ENCODE peak calls at places on chromosome 14, in nine cellular contexts. P is heart right ventricle, H is GM13977, D is HFF-Myc, Z is AG10803, K is HFFc6, N is lower lobe of right lung, J is fibroblast of pulmonary artery, I is kidney. M is an unnamed sample.

GRCh38 chr14:20343855-20344205 is 395 bp downstream of the PARP2 start:
- DNase-seq in D (no peak), H (no peak), N (no peak), P (no peak), J (peak), Z (peak), I (no peak), K (peak), M (no peak)

GRCh38 chr14:99122521-99123125 is 149.4 kb downstream of the BCL11B start:
- DNase-seq in N (no peak), K (no peak), P (peak), I (no peak), J (no peak), H (no peak), D (no peak), Z (no peak), M (peak)

GRCh38 chr14:50741571-50741970 is 73.5 kb upstream of the SAV1 start:
- DNase-seq in N (no peak), D (peak), K (peak), H (no peak), J (peak), Z (no peak), I (no peak), P (no peak), M (no peak)

GRCh38 chr14:67166450-67166853 is 22.8 kb upstream of the GARIN2 start:
- DNase-seq in H (peak), D (peak), Z (peak), K (peak), P (peak), N (no peak), I (no peak), J (peak), M (no peak)

GRCh38 chr14:47227051-47227600 is 448.3 kb downstream of the MDGA2 start:
- DNase-seq in J (peak), N (no peak), K (no peak), P (no peak), D (no peak), Z (no peak), I (no peak), H (no peak), M (no peak)

GRCh38 chr14:99427632-99428315 is 52.9 kb downstream of the SETD3 start:
- DNase-seq in Z (peak), N (no peak), D (peak), H (no peak), K (peak), I (no peak), J (peak), P (no peak), M (no peak)

GRCh38 chr14:77488558-77488957 is 10.1 kb downstream of the ISM2 start:
- DNase-seq in D (no peak), Z (no peak), N (no peak), J (no peak), K (no peak), P (no peak), I (no peak), H (no peak), M (no peak)

GRCh38 chr14:32693114-32693513 is 245.6 kb upstream of the NPAS3 start:
- DNase-seq in I (no peak), P (no peak), J (peak), K (no peak), Z (peak), N (no peak), H (no peak), D (no peak), M (no peak)

GRCh38 chr14:91258021-91258618 is 13.6 kb upstream of the GPR68 start:
- DNase-seq in Z (peak), I (no peak), J (peak), N (no peak), D (no peak), H (no peak), P (no peak), K (no peak), M (no peak)

GRCh38 chr14:78152246-78153068 is 17.7 kb upstream of the NRXN3 start:
- DNase-seq in N (no peak), D (no peak), Z (no peak), P (no peak), I (no peak), K (no peak), H (no peak), J (no peak), M (no peak)

GRCh38 chr14:96205059-96205993 is 687 bp downstream of the BDKRB2 start:
- DNase-seq in N (no peak), J (no peak), I (peak), P (no peak), H (no peak), Z (no peak), D (no peak), K (no peak), M (no peak)

GRCh38 chr14:92258934-92259333 is 64.0 kb upstream of the SLC24A4 start:
- DNase-seq in K (no peak), P (no peak), N (no peak), Z (no peak), I (no peak), D (no peak), J (no peak), H (no peak), M (no peak)

GRCh38 chr14:61472025-61472672 is 150.8 kb downstream of the PRKCH start:
- DNase-seq in Z (peak), N (no peak), I (no peak), P (peak), D (peak), H (no peak), K (peak), J (peak), M (no peak)

GRCh38 chr14:46490150-46490769 is 161.3 kb downstream of the RPL10L start:
- DNase-seq in I (no peak), N (no peak), J (no peak), Z (no peak), P (no peak), K (no peak), D (no peak), H (peak), M (no peak)

GRCh38 chr14:29637406-29637805 is 290.2 kb downstream of the PRKD1 start:
- DNase-seq in P (peak), I (no peak), Z (peak), H (no peak), K (peak), D (no peak), J (peak), N (no peak), M (no peak)

GRCh38 chr14:34750670-34751069 is 36.3 kb upstream of the CFL2 start:
- DNase-seq in H (no peak), I (no peak), D (no peak), Z (peak), J (peak), N (no peak), P (no peak), K (peak), M (no peak)

GRCh38 chr14:100314724-100315123 is 8.4 kb upstream of the SLC25A47 start:
- DNase-seq in P (no peak), Z (no peak), K (no peak), D (no peak), H (no peak), J (no peak), I (no peak), N (no peak), M (no peak)

GRCh38 chr14:62156052-62156451 is 393.8 kb downstream of the SNAPC1 start:
- DNase-seq in K (no peak), Z (no peak), N (no peak), D (no peak), J (no peak), P (no peak), H (no peak), I (no peak), M (no peak)

GRCh38 chr14:78232666-78233065 is 62.5 kb downstream of the NRXN3 start:
- DNase-seq in D (no peak), J (no peak), Z (no peak), N (no peak), K (no peak), H (no peak), P (no peak), I (no peak), M (no peak)

GRCh38 chr14:51442513-51443175 is 202.6 kb downstream of the TMX1 start:
- DNase-seq in N (no peak), K (peak), D (peak), I (no peak), J (peak), P (no peak), Z (peak), H (no peak), M (no peak)

GRCh38 chr14:45150386-45150890 is 14.7 kb downstream of the FANCM start:
- DNase-seq in D (no peak), P (no peak), H (no peak), Z (no peak), I (no peak), N (no peak), K (no peak), J (no peak), M (no peak)

GRCh38 chr14:26896447-26896846 is 298.6 kb upstream of the NOVA1 start:
- DNase-seq in H (no peak), P (peak), K (no peak), Z (peak), D (peak), I (no peak), J (peak), N (no peak), M (no peak)

GRCh38 chr14:94970937-94971730 is 186.2 kb downstream of the DICER1 start:
- DNase-seq in N (no peak), P (no peak), D (no peak), J (no peak), I (no peak), K (no peak), H (no peak), Z (peak), M (peak)

GRCh38 chr14:80602931-80603330 is 338.6 kb downstream of the CEP128 start:
- DNase-seq in P (no peak), J (no peak), D (no peak), Z (no peak), N (no peak), H (no peak), I (no peak), K (no peak), M (no peak)

GRCh38 chr14:61537567-61538463 is 157.5 kb upstream of the HIF1A start:
- DNase-seq in I (no peak), H (peak), K (peak), P (no peak), Z (peak), N (no peak), D (no peak), J (peak), M (no peak)

GRCh38 chr14:56027421-56027820 is 90.8 kb upstream of the PELI2 start:
- DNase-seq in K (no peak), H (no peak), J (no peak), N (no peak), D (no peak), Z (no peak), P (no peak), I (no peak), M (no peak)

GRCh38 chr14:99253890-99254289 is 18.1 kb downstream of the BCL11B start:
- DNase-seq in I (no peak), P (no peak), K (no peak), D (no peak), N (no peak), J (no peak), H (no peak), Z (no peak), M (no peak)

DNA sequence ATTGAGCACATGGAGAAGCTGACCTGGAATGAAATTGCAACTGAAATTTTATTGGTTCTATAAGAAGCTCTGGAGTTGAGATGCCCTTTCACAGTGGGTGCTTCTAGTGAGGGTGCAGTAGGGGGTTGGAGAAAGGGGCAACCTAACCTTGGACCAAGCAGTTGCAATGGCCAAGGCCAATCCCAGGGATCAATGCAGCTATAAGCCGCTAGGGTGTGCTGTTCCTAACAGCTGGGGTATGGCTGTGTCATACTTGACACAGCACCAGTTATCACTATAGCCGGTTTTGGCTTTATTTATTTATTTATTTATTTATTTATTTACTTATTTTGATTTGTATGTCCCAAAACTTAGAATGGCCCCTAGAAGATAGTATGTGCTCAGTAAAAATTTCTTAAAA is 505.9 kb downstream of the FLRT2 start:
- DNase-seq in D (no peak), P (no peak), Z (peak), I (no peak), H (peak), N (no peak), K (peak), J (peak), M (no peak)
- TF ChIP-seq CTCF in D (peak), P (no peak), Z (peak), I (no peak), H (peak), N (peak), K (peak), J (peak), M (peak)

GRCh38 chr14:103574707-103575285 is 12.0 kb downstream of the COA8 start:
- DNase-seq in K (no peak), J (no peak), N (no peak), H (no peak), Z (no peak), P (no peak), I (peak), D (no peak), M (no peak)
- TF ChIP-seq CTCF in K (no peak), J (no peak), N (no peak), H (no peak), Z (no peak), P (no peak), I (no peak), D (no peak), M (no peak)

GRCh38 chr14:74299061-74299545 is 3.6 kb downstream of the ABCD4 start:
- DNase-seq in J (peak), K (no peak), D (no peak), P (peak), I (peak), Z (peak), N (no peak), H (no peak), M (no peak)

GRCh38 chr14:74302634-74303569 is at the start of gene ABCD4:
- DNase-seq in P (peak), N (peak), J (peak), Z (peak), D (peak), H (peak), I (peak), K (peak), M (peak)

GRCh38 chr14:74301594-74302159 is 1.1 kb downstream of the ABCD4 start:
- DNase-seq in N (no peak), P (no peak), Z (no peak), D (no peak), J (no peak), I (peak), K (no peak), H (no peak), M (no peak)

DNA sequence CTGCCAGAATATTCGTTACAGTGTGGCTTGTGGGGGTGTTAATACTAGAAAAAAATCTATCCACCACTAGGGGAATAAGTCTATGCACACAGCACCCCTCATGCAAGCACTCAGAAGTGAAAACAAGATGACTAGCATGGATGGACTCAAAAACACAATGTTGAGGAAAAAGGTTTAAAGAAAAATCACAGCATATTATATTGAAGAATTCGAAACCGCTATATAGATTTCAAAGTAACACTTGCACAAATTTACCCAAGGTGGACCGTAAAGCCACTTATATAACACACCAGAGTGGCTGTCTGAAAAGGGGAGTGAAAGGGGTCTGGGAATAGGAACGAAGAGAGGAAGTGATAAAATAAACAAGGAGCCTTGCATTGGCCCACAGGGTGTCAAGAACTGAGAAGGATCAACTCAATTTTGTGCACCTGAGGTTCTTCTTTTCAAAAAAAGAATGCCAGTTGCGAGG is 540 bp downstream of the ABCD4 start:
- DNase-seq in K (peak), J (peak), Z (peak), D (no peak), I (no peak), H (peak), P (no peak), N (no peak), M (no peak)
- TF ChIP-seq CTCF in K (peak), J (peak), Z (peak), D (peak), I (no peak), H (peak), P (no peak), N (peak), M (peak)

GRCh38 chr14:39107624-39108023 is 4.6 kb upstream of the SEC23A start:
- DNase-seq in D (no peak), Z (peak), P (no peak), H (peak), I (no peak), N (no peak), K (peak), J (peak), M (no peak)
- TF ChIP-seq CTCF in D (peak), Z (peak), P (no peak), H (peak), I (peak), N (peak), K (peak), J (peak), M (peak)

DNA sequence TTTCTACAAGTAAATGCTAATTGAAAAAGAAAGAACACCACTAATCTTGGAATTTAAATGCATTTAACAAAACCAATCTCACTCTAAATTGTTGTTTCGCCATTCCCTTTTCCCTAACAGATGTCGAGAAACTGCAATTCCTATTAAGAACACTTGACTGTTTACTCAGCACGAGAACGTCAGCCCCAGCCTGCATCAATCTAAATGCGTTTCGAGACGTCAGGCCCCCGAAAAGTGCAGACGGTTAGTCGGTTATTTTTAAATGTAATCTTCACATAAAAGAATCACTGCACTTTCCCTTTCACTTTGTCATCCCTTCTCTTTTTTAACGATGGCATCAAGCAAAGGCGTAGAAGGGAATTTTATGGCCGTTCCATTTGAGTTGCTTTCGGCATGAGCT is 837.6 kb downstream of the VRK1 start:
- DNase-seq in N (no peak), Z (peak), I (no peak), D (no peak), J (no peak), P (no peak), K (no peak), H (no peak), M (no peak)
- TF ChIP-seq CTCF in N (no peak), Z (peak), I (no peak), D (no peak), J (no peak), P (no peak), K (no peak), H (no peak), M (no peak)

GRCh38 chr14:88463318-88463717 is 77.9 kb downstream of the SPATA7 start:
- DNase-seq in P (no peak), K (peak), D (no peak), N (no peak), Z (no peak), I (no peak), H (peak), J (peak), M (no peak)
- TF ChIP-seq CTCF in P (no peak), K (peak), D (peak), N (peak), Z (peak), I (peak), H (peak), J (peak), M (peak)

M was measured in osteocyte.